ENCODE peak calls at places on chromosome 11, in eight cellular contexts. S, J, L, C, B, Z, T and U are unnamed samples.

GRCh38 chr11:75812542-75813040 is 2.4 kb upstream of the UVRAG start:
- DNase-seq in S (no peak), J (no peak), L (no peak), C (peak; percentile 66), B (no peak), Z (no peak), T (no peak), U (no peak)

GRCh38 chr11:131980878-131981668 is 610.7 kb downstream of the NTM start:
- DNase-seq in S (no peak), J (no peak), L (peak; percentile 20), C (no peak), B (no peak), Z (peak; percentile 32), T (no peak), U (no peak)

GRCh38 chr11:8615633-8616032 is 21.6 kb upstream of the STK33 start:
- DNase-seq in S (no peak), J (no peak), L (no peak), C (no peak), B (no peak), Z (no peak), T (peak; percentile 60), U (no peak)

GRCh38 chr11:111797145-111797581 is 31.0 kb upstream of the PPP2R1B start:
- DNase-seq in S (no peak), J (peak; percentile 100), L (no peak), C (no peak), B (peak; percentile 34), Z (peak; percentile 87), T (peak; percentile 50), U (no peak)

GRCh38 chr11:86497310-86497709 is 122.6 kb downstream of the CCDC81 start:
- DNase-seq in S (no peak), J (no peak), L (no peak), C (no peak), B (no peak), Z (peak; percentile 58), T (peak; percentile 82), U (peak; percentile 85)

GRCh38 chr11:66543263-66544107 is 2.4 kb downstream of the ZDHHC24 start:
- DNase-seq in S (no peak), J (peak; percentile 91), L (peak; percentile 52), C (peak; percentile 80), B (peak; percentile 38), Z (no peak), T (no peak), U (peak; percentile 88)

GRCh38 chr11:92104349-92104748 is 120.3 kb upstream of the FAT3 start:
- DNase-seq in S (no peak), J (no peak), L (peak; percentile 14), C (peak; percentile 65), B (no peak), Z (no peak), T (no peak), U (no peak)

GRCh38 chr11:100738701-100739100 is 51.6 kb downstream of the ARHGAP42 start:
- DNase-seq in S (no peak), J (no peak), L (no peak), C (no peak), B (no peak), Z (no peak), T (no peak), U (no peak)

GRCh38 chr11:2796508-2797180 is 88.9 kb downstream of the CDKN1C start:
- DNase-seq in S (no peak), J (no peak), L (no peak), C (no peak), B (no peak), Z (no peak), T (no peak), U (peak; percentile 11)

GRCh38 chr11:78190871-78191538 is 2.3 kb downstream of the USP35 start:
- DNase-seq in S (no peak), J (no peak), L (no peak), C (no peak), B (no peak), Z (no peak), T (no peak), U (peak; percentile 9)

GRCh38 chr11:34065505-34066203 is 14.1 kb downstream of the CAPRIN1 start:
- DNase-seq in S (no peak), J (no peak), L (no peak), C (peak; percentile 62), B (no peak), Z (peak; percentile 45), T (peak; percentile 37), U (peak; percentile 56)

GRCh38 chr11:112355726-112356125 is 95.1 kb upstream of the PLET1 start:
- DNase-seq in S (no peak), J (peak; percentile 52), L (peak; percentile 51), C (peak; percentile 63), B (no peak), Z (peak; percentile 38), T (peak; percentile 14), U (peak; percentile 48)

GRCh38 chr11:114080219-114080618 is 20.7 kb downstream of the ZBTB16 start:
- DNase-seq in S (no peak), J (no peak), L (no peak), C (no peak), B (no peak), Z (peak; percentile 35), T (no peak), U (no peak)
- H3K4me3 ChIP-seq in S (no peak overlapping the region), J (no peak overlapping the region), L (no peak overlapping the region), C (no peak overlapping the region), B (no peak overlapping the region), Z (no peak overlapping the region), T (no peak overlapping the region), U (no peak overlapping the region)

DNA sequence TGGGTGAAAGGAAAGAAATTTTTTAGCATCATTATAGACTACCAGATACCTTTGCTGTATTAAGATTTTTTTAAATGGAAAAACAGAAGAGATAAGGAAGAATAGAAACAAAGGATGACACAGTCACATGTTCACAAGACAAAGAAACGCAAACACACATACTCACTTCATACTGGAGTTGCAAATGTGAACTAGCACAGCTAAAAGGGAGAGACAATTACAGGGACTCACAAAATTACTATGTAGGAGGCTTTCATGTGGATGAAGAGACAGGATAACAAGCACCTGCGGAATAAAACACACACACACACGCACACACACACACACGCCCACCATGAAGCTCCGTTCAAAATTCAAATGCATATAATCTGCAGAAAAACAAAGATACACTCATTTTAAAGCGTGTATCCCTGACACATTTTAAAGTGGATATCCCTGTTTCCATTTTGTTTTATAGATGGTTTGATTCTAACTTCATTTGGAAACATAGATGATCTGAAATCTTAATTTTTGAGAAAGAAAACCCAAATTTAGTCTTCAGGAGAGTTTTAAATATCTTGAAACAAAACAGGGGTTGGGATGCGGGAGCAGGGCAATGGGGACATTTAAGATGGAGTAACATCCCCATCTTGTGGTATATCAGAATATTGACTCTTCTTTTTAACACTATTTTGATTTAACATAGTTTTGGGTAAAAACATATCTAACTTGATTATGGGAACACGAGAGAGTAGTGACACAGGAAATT is 36.7 kb downstream of the JRKL start:
- DNase-seq in S (peak; percentile 44), J (peak; percentile 86), L (peak; percentile 63), C (peak; percentile 71), B (no peak), Z (peak; percentile 66), T (peak; percentile 12), U (no peak)
- H3K4me2 ChIP-seq in S (no peak overlapping the region), J (no peak overlapping the region), L (peak overlapping the region; percentile 49), C (peak overlapping the region; percentile 7), B (no peak overlapping the region), Z (peak overlapping the region; percentile 17), T (no peak overlapping the region), U (peak overlapping the region; percentile 62)

GRCh38 chr11:35237860-35238715 is 99.1 kb downstream of the CD44 start:
- DNase-seq in S (peak; percentile 69), J (peak; percentile 93), L (peak; percentile 90), C (peak; percentile 96), B (peak; percentile 35), Z (no peak), T (no peak), U (no peak)
- H2AFZ ChIP-seq in S (peak overlapping the region; percentile 65), J (no peak overlapping the region), L (peak overlapping the region; percentile 94), C (peak overlapping the region; percentile 48), B (no peak overlapping the region), Z (no peak overlapping the region), T (no peak overlapping the region), U (no peak overlapping the region)

GRCh38 chr11:1485504-1485885 is 1.1 kb downstream of the MOB2 start:
- DNase-seq in S (no peak), J (no peak), L (no peak), C (no peak), B (no peak), Z (no peak), T (no peak), U (peak; percentile 73)
- H3K4me3 ChIP-seq in S (no peak overlapping the region), J (no peak overlapping the region), L (no peak overlapping the region), C (no peak overlapping the region), B (no peak overlapping the region), Z (no peak overlapping the region), T (no peak overlapping the region), U (no peak overlapping the region)

DNA sequence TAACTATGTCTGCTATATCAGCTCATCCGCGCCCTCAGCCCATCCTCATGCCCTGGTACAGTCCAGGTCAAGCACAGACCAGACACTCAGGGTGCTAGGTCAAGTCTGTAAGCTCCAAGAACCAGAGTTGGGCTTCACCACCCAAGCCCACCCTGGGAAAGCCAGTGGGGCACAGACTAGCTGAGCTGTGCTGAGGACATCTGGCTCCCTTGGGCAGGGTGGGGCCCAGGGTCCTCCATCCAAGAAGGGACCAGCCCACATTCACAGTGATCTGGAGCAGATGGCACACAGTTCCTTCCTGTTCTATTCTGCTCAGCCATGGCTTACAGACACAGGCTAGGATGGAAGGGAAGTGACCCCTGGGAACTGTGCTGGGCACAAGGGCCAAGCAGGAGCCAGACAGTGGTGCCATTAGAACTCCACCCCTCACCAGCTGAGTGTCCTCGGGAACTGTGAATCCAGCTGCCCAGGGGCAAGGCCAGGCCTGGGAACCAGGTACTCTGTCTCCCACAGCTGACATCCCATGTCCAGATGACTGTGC is 9.1 kb downstream of the P2RY6 start:
- DNase-seq in S (no peak), J (no peak), L (no peak), C (no peak), B (no peak), Z (no peak), T (no peak), U (no peak)
- H3K4me2 ChIP-seq in S (no peak overlapping the region), J (no peak overlapping the region), L (no peak overlapping the region), C (no peak overlapping the region), B (no peak overlapping the region), Z (no peak overlapping the region), T (no peak overlapping the region), U (no peak overlapping the region)

DNA sequence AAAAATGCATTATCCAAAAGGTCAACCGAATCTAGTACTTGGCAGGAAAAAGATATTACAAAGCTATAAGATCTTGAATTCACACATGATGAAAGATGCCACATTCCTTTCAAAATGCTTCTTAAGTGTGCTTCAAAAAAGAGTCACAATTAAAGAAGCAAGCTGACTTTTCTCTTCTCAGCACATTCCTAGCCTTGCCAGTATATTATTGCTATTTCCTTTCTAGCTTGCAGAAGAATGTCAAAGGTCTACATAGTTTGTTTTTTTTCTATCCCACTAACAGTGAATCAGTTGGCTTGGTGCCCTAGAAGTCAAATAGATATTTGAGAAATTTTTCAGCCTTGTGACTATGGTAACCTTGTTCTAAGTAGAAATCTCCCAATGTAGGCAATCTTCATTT is 56.8 kb downstream of the GUCY1A2 start:
- DNase-seq in S (no peak), J (no peak), L (no peak), C (no peak), B (no peak), Z (peak; percentile 96), T (peak; percentile 7), U (peak; percentile 3)
- H2AFZ ChIP-seq in S (peak overlapping the region; percentile 35), J (no peak overlapping the region), L (peak overlapping the region; percentile 26), C (no peak overlapping the region), B (no peak overlapping the region), Z (no peak overlapping the region), T (no peak overlapping the region), U (no peak overlapping the region)